ENCODE peak calls at places on chromosomes 2 and 18, in five cellular contexts. S is HepG2, K is GM12878, X is upper lobe of left lung, V is K562. N is an unnamed sample.

GRCh38 chr2:205849136-205849535 is 166.8 kb downstream of the NRP2 start:
- ATAC-seq in K (no peak), X (no peak), V (no peak), S (no peak), N (no peak)

GRCh38 chr2:45458909-45459563 is 152.0 kb downstream of the SRBD1 start:
- ATAC-seq in X (peak), V (peak), K (no peak), S (no peak), N (no peak)

GRCh38 chr18:21194871-21195771 is 46.9 kb upstream of the GREB1L start:
- ATAC-seq in V (peak), K (peak), S (no peak), X (no peak), N (no peak)

GRCh38 chr2:233380132-233381012 is 26.1 kb downstream of the DGKD start:
- ATAC-seq in V (peak), K (peak), X (no peak), S (no peak), N (no peak)

GRCh38 chr18:28120811-28121210 is 56.1 kb downstream of the CDH2 start:
- ATAC-seq in K (no peak), S (no peak), X (no peak), V (no peak), N (no peak)

GRCh38 chr2:40451926-40452605 is at the start of gene SLC8A1:
- ATAC-seq in X (no peak), S (peak), V (no peak), K (peak), N (peak)

GRCh38 chr2:10610213-10610892 is 79.4 kb downstream of the NOL10 start:
- ATAC-seq in S (no peak), V (no peak), K (no peak), X (no peak), N (no peak)

GRCh38 chr2:19801367-19802087 is 100.3 kb downstream of the TTC32 start:
- ATAC-seq in X (peak), V (no peak), S (peak), K (no peak), N (peak)

GRCh38 chr2:67528320-67528719 is 131.2 kb downstream of the ETAA1 start:
- ATAC-seq in S (no peak), V (peak), K (no peak), X (no peak), N (no peak)

GRCh38 chr2:66563473-66563872 is 128.5 kb downstream of the MEIS1 start:
- ATAC-seq in S (no peak), V (no peak), K (no peak), X (no peak), N (no peak)

GRCh38 chr18:9379118-9379517 is 44.5 kb downstream of the TWSG1 start:
- ATAC-seq in V (no peak), S (no peak), X (no peak), K (no peak), N (no peak)

GRCh38 chr2:212911011-212911410 is 240.4 kb downstream of the IKZF2 start:
- ATAC-seq in S (no peak), X (no peak), K (peak), V (no peak), N (no peak)

GRCh38 chr18:55419132-55419938 is 168.7 kb downstream of the TCF4 start:
- ATAC-seq in X (no peak), K (no peak), V (no peak), S (no peak), N (no peak)

GRCh38 chr18:26703170-26703933 is 155.0 kb upstream of the KCTD1 start:
- ATAC-seq in K (no peak), V (peak), X (no peak), S (no peak), N (no peak)

GRCh38 chr2:100246163-100247145 is 75.8 kb downstream of the LONRF2 start:
- ATAC-seq in V (peak), S (peak), X (no peak), K (no peak), N (no peak)

GRCh38 chr2:60047944-60048525 is 505.4 kb downstream of the BCL11A start:
- ATAC-seq in V (no peak), S (no peak), X (no peak), K (no peak), N (no peak)

GRCh38 chr2:200288670-200289429 is 17.6 kb upstream of the SPATS2L start:
- ATAC-seq in V (no peak), S (peak), K (no peak), X (no peak), N (no peak)

GRCh38 chr2:177334940-177335543 is 57.5 kb upstream of the AGPS start:
- ATAC-seq in S (peak), V (peak), X (peak), K (peak), N (peak)

GRCh38 chr18:58653814-58654509 is 17.3 kb upstream of the MALT1 start:
- ATAC-seq in S (no peak), X (no peak), V (no peak), K (no peak), N (no peak)

GRCh38 chr2:129203315-129203714 is 776.2 kb upstream of the RAB6C start:
- ATAC-seq in V (no peak), S (no peak), K (peak), X (no peak), N (peak)

GRCh38 chr2:70098032-70098431 is 10.8 kb downstream of the PCBP1 start:
- ATAC-seq in K (no peak), X (no peak), S (no peak), V (no peak), N (no peak)

GRCh38 chr2:25725877-25726276 is 52.5 kb upstream of the DTNB start:
- ATAC-seq in V (no peak), S (no peak), K (no peak), X (no peak), N (no peak)

GRCh38 chr2:235324324-235324723 is 169.5 kb upstream of the AGAP1 start:
- ATAC-seq in S (peak), X (no peak), K (no peak), V (no peak), N (no peak)

GRCh38 chr2:64165696-64166095 is 21.5 kb upstream of the PELI1 start:
- ATAC-seq in K (no peak), V (no peak), S (no peak), X (no peak), N (no peak)

GRCh38 chr18:24561369-24561768 is 100.9 kb downstream of the HRH4 start:
- ATAC-seq in V (no peak), X (no peak), K (no peak), S (no peak), N (no peak)

GRCh38 chr2:177598321-177598922 is 205.8 kb downstream of the AGPS start:
- ATAC-seq in K (no peak), S (peak), V (no peak), X (no peak), N (peak)

GRCh38 chr2:144467479-144468210 is 52.3 kb downstream of the ZEB2 start:
- ATAC-seq in K (no peak), X (no peak), S (no peak), V (no peak), N (no peak)

GRCh38 chr2:163610817-163611556 is 124.8 kb downstream of the FIGN start:
- ATAC-seq in K (peak), V (no peak), S (peak), X (peak), N (no peak)

GRCh38 chr2:129763190-129763846 is 216.1 kb upstream of the RAB6C start:
- ATAC-seq in V (no peak), K (no peak), S (no peak), X (no peak), N (no peak)

GRCh38 chr18:55382277-55382805 is 205.7 kb downstream of the TCF4 start:
- ATAC-seq in V (no peak), X (no peak), S (no peak), K (no peak), N (no peak)

GRCh38 chr2:72149556-72150156 is 2.0 kb upstream of the CYP26B1 start:
- ATAC-seq in S (peak), X (peak), K (no peak), V (no peak), N (no peak)

GRCh38 chr18:47260138-47260923 is 8.9 kb upstream of the SKOR2 start:
- ATAC-seq in S (peak), V (peak), X (no peak), K (peak), N (no peak)

GRCh38 chr2:225773143-225773542 is 373.6 kb downstream of the NYAP2 start:
- ATAC-seq in V (no peak), X (no peak), K (no peak), S (no peak), N (no peak)

GRCh38 chr18:76518543-76519155 is 23.6 kb upstream of the ZNF516 start:
- ATAC-seq in S (peak), X (no peak), K (peak), V (no peak), N (peak)
- H3K4me3 ChIP-seq in S (no peak), X (peak), K (peak), V (no peak), N (peak)

DNA sequence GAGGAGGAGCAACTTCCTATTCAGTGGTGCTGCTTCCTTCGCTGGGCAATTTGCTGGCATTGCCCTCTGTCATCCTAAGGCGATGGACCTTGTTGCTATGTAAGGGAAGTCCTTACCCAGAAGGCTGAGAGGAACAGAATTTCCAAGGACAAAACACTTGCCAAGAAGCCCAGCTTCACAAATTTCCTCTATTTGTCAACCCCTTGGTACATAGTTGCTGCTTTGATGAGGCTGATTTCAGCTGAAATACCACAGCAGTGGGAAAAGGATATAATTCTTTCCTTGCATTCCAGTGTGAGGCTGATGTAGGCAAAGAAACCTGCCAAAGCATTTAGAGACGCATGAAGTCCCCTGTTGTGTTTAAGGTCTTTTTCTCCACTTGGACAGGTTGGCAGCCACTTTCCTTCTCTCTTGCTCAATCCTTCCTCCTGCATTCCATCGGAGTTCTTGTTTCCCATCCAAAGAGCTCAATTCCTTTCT is 16.4 kb upstream of the ST3GAL5 start:
- ATAC-seq in V (no peak), K (no peak), S (no peak), X (no peak), N (peak)
- TF ChIP-seq EP300 in V (no peak), K (no peak), S (no peak), X (no peak), N (no peak)

GRCh38 chr2:105857076-105857740 is 112.5 kb downstream of the NCK2 start:
- ATAC-seq in K (no peak), X (no peak), S (no peak), V (no peak), N (no peak)
- TF ChIP-seq POLR2AphosphoS5 in K (no peak), X (no peak), S (no peak), V (no peak), N (no peak)

GRCh38 chr18:68438536-68438935 is 276.4 kb downstream of the TMX3 start:
- ATAC-seq in K (no peak), X (no peak), S (no peak), V (no peak), N (no peak)
- H3K4me3 ChIP-seq in K (no peak), X (no peak), S (no peak), V (no peak), N (no peak)

GRCh38 chr18:750456-750855 is 38.0 kb upstream of the ENOSF1 start:
- ATAC-seq in S (no peak), K (no peak), X (no peak), V (peak), N (no peak)

GRCh38 chr18:741931-742512 is 29.6 kb upstream of the ENOSF1 start:
- ATAC-seq in V (peak), K (peak), S (peak), X (peak), N (peak)

DNA sequence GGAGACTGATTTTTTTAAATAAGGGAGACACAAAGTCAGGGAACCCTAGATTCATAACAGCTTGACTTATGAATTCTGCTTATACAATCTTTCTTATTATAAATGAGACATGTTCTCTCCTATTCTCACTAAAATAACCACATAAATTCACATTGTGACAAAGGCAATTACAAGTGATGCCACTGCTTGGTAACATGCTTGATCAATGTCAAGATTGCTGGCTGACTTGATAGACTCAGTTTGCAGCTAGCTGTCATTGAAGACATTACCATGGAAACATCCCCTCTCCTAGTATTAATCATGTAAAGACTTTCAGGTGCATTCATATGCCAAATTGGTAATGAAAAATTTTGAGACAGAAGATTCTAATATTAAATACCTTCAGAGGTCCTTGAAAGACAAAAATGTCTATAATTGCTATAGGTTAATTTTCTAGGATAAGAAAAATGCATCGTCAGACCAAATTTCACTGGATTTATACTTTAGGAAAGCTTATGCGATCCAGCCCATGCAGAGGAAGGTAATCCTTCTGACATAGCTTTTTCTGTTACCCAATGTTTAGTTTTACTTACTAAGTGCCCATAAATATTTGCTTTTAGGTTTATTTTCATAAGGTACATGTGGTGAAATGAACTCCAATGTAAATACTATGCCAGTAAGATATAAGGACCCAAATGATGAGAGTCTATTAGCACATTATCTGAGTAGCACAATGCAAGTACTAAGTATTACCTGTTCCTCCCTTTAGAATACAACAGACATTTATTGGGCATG is 32.6 kb upstream of the ENOSF1 start:
- ATAC-seq in S (no peak), V (no peak), K (no peak), X (no peak), N (no peak)
- TF ChIP-seq EP300 in S (no peak), V (no peak), K (no peak), X (no peak), N (no peak)

DNA sequence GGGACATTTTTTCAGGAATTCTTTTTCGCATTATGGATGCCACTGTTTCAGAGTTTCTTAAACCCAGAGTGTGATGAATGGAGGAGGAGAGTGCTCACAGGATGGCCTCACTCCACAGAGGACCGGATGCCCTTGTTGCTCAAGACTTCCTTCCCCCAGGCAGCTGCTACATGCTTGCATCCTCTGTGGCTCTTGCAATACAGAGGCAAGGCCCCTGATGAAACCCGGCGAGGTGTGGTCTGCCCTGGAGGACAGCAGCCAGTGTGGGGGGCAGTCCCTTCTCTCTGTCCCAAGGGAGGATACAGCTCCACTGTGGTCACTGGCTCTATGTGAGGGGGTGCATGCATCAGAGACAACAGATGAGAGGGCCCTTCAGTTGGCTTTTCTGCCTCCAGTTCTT is 109.6 kb downstream of the SH3RF3 start:
- ATAC-seq in K (peak), X (peak), V (no peak), S (no peak), N (peak)
- TF ChIP-seq POLR2AphosphoS5 in K (peak), X (peak), V (no peak), S (no peak), N (no peak)

GRCh38 chr2:161426788-161427412 is 10.8 kb downstream of the TBR1 start:
- ATAC-seq in S (no peak), V (no peak), K (peak), X (no peak), N (peak)
- H3K4me3 ChIP-seq in S (no peak), V (no peak), K (no peak), X (peak), N (peak)

GRCh38 chr2:203238711-203239526 is at the start of gene CYP20A1:
- ATAC-seq in V (peak), K (peak), S (peak), X (peak), N (peak)
- TF ChIP-seq EP300 in V (no peak), K (no peak), S (peak), X (peak), N (no peak)